ENCODE peak calls at places on chromosomes 6 and 20, in four cellular contexts. K, S, Z and U are unnamed samples.

GRCh38 chr20:58452667-58453255 is 62.4 kb downstream of the APCDD1L start:
- DNase-seq in K (no peak), S (no peak), Z (no peak), U (no peak)

GRCh38 chr20:53141651-53142050 is 169.5 kb downstream of the TSHZ2 start:
- DNase-seq in K (no peak), S (no peak), Z (no peak), U (no peak)

GRCh38 chr6:153435787-153436186 is 304.7 kb upstream of the RGS17 start:
- DNase-seq in K (no peak), S (no peak), Z (no peak), U (no peak)

GRCh38 chr6:9140181-9140580 is 704.8 kb upstream of the SLC35B3 start:
- DNase-seq in K (no peak), S (no peak), Z (no peak), U (no peak)

GRCh38 chr20:46255440-46256104 is 52.7 kb downstream of the CDH22 start:
- DNase-seq in K (no peak), S (peak; percentile 69), Z (peak; percentile 81), U (no peak)

GRCh38 chr6:92748131-92748530 is 671.2 kb downstream of the EPHA7 start:
- DNase-seq in K (no peak), S (no peak), Z (no peak), U (no peak)

GRCh38 chr6:63475707-63476106 is 96.6 kb upstream of the LOC128125822 start:
- DNase-seq in K (no peak), S (no peak), Z (no peak), U (no peak)

GRCh38 chr20:316316-317068 is 8.9 kb upstream of the SOX12 start:
- DNase-seq in K (no peak), S (no peak), Z (peak; percentile 10), U (no peak)

GRCh38 chr20:46558511-46558959 is 8.1 kb upstream of the OCSTAMP start:
- DNase-seq in K (peak; percentile 59), S (no peak), Z (no peak), U (no peak)

GRCh38 chr20:33570743-33571142 is 80.8 kb downstream of the CBFA2T2 start:
- DNase-seq in K (no peak), S (no peak), Z (no peak), U (no peak)

GRCh38 chr20:54043044-54043967 is 27.1 kb downstream of the BCAS1 start:
- DNase-seq in K (no peak), S (no peak), Z (no peak), U (no peak)

GRCh38 chr6:50589751-50590470 is 123.4 kb upstream of the TFAP2D start:
- DNase-seq in K (no peak), S (no peak), Z (no peak), U (no peak)

GRCh38 chr6:44530910-44531234 is 143.4 kb downstream of the CDC5L start:
- DNase-seq in K (no peak), S (no peak), Z (no peak), U (no peak)

GRCh38 chr6:42166444-42167141 is 6.6 kb upstream of the GUCA1A start:
- DNase-seq in K (peak; percentile 64), S (peak; percentile 63), Z (no peak), U (peak; percentile 54)

GRCh38 chr6:24614048-24614420 is 32.0 kb downstream of the KIAA0319 start:
- DNase-seq in K (no peak), S (no peak), Z (no peak), U (no peak)

GRCh38 chr6:139154885-139155547 is 20.1 kb downstream of the HECA start:
- DNase-seq in K (no peak), S (no peak), Z (no peak), U (no peak)

GRCh38 chr20:52179331-52180166 is 12.0 kb downstream of the ZFP64 start:
- DNase-seq in K (no peak), S (no peak), Z (no peak), U (no peak)

GRCh38 chr6:113894712-113895674 is 37.8 kb downstream of the MARCKS start:
- DNase-seq in K (no peak), S (no peak), Z (no peak), U (no peak)

GRCh38 chr20:41483553-41483930 is 116.9 kb upstream of the EMILIN3 start:
- DNase-seq in K (no peak), S (no peak), Z (no peak), U (no peak)

GRCh38 chr20:11740975-11741374 is 176.7 kb upstream of the BTBD3 start:
- DNase-seq in K (no peak), S (no peak), Z (no peak), U (no peak)

GRCh38 chr6:41371992-41372525 is 36.7 kb downstream of the NCR2 start:
- DNase-seq in K (no peak), S (no peak), Z (no peak), U (no peak)

GRCh38 chr20:49415005-49415663 is 67.3 kb downstream of the KCNB1 start:
- DNase-seq in K (no peak), S (no peak), Z (no peak), U (no peak)

GRCh38 chr6:18215436-18215835 is 48.9 kb downstream of the DEK start:
- DNase-seq in K (no peak), S (no peak), Z (no peak), U (no peak)

GRCh38 chr6:99951016-99951805 is 42.8 kb downstream of the MCHR2 start:
- DNase-seq in K (no peak), S (no peak), Z (no peak), U (no peak)

GRCh38 chr6:31114540-31114876 is at the start of gene PSORS1C1:
- DNase-seq in K (peak; percentile 90), S (peak; percentile 90), Z (peak; percentile 63), U (no peak)

GRCh38 chr6:53837875-53838806 is 43.3 kb downstream of the LRRC1 start:
- DNase-seq in K (no peak), S (no peak), Z (no peak), U (no peak)

GRCh38 chr20:8876381-8876780 is 192.5 kb upstream of the PLCB4 start:
- DNase-seq in K (no peak), S (no peak), Z (no peak), U (no peak)
- H3K9me3 ChIP-seq in K (no peaks in the 10 kb centered on the region), S (no peaks in the 10 kb centered on the region), Z (no peaks in the 10 kb centered on the region), U (no peaks in the 10 kb centered on the region)

GRCh38 chr6:118571121-118571520 is 23.0 kb downstream of the PLN start:
- DNase-seq in K (no peak), S (no peak), Z (no peak), U (no peak)

GRCh38 chr6:118569498-118569897 is 21.4 kb downstream of the PLN start:
- DNase-seq in K (no peak), S (no peak), Z (no peak), U (no peak)

GRCh38 chr6:118577972-118578371 is 29.9 kb downstream of the PLN start:
- DNase-seq in K (no peak), S (no peak), Z (no peak), U (no peak)

GRCh38 chr6:118578617-118579016 is 30.5 kb downstream of the PLN start:
- DNase-seq in K (no peak), S (no peak), Z (no peak), U (no peak)

GRCh38 chr6:118574051-118574865 is 26.2 kb downstream of the PLN start:
- DNase-seq in K (no peak), S (no peak), Z (no peak), U (no peak)
- H3K9me3 ChIP-seq in K (no peaks in the 10 kb centered on the region), S (peaks cover 14% of the 10 kb centered on the region), Z (peaks cover 68% of the 10 kb centered on the region), U (peaks cover 31% of the 10 kb centered on the region)

GRCh38 chr20:55251170-55251569 is 754.1 kb downstream of the CBLN4 start:
- DNase-seq in K (no peak), S (no peak), Z (no peak), U (no peak)
- H3K9me3 ChIP-seq in K (no peaks in the 10 kb centered on the region), S (peaks cover 26% of the 10 kb centered on the region), Z (no peaks in the 10 kb centered on the region), U (no peaks in the 10 kb centered on the region)

GRCh38 chr6:146827216-146827928 is 228.6 kb downstream of the ADGB start:
- DNase-seq in K (no peak), S (no peak), Z (no peak), U (no peak)

GRCh38 chr6:146833157-146833556 is 234.4 kb downstream of the ADGB start:
- DNase-seq in K (no peak), S (no peak), Z (no peak), U (no peak)

DNA sequence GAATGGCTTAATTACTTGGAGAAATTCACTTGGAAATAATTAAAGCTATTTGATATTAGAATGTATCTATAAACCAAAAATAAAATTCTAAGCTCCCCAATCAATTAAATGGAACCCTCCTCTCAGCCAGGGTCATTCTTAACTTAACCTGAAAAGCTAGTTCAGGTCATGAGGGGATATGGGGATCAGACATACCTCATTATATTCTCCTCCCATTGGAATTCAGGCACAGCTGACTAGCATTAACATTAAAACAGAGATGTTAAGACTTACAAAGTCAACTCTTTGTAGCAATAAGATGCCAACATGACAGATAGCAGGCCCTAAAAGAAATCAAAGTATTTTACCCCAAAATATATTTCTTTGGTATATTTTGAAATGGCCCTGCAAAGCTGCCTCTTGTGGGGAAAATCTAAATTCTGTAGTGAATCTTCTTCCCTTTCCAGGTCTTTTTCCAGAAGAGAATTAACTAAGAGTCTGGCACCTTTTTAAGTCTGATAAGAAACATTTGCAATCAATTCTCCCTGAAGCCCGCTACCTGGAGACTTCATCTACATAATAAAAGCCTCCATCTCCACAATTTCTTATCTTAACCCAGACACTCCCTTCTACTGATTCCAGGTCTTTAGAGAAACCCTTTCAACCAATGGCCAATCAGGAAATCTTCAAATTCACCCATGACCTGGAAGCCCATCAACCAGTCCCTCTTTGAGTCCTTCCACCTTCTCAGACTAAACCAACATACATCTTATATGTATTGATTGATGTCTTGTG is 231.2 kb downstream of the ADGB start:
- DNase-seq in K (no peak), S (no peak), Z (no peak), U (no peak)
- H3K9me3 ChIP-seq in K (no peaks in the 10 kb centered on the region), S (no peaks in the 10 kb centered on the region), Z (no peaks in the 10 kb centered on the region), U (no peaks in the 10 kb centered on the region)

DNA sequence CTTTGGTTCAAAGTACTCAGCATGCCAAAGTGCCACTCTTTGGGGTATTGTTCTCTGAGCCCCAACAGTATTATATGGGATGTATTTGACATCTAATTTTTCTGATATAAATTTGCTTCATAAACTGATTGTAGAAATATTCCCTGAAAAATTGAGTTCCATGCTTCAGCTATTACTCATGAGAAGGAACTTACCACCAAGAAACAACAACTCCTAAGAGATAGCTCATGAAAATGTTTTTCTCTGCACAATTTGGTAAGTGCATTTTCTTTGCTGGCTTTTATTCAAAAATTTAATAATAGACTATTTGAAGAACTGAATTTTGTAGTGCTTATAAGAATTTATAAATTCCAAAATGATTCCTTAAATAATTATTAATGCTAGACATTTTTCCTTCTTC is 12.8 kb upstream of the TPD52L1 start:
- DNase-seq in K (no peak), S (no peak), Z (no peak), U (no peak)
- H3K9me3 ChIP-seq in K (no peaks in the 10 kb centered on the region), S (no peaks in the 10 kb centered on the region), Z (no peaks in the 10 kb centered on the region), U (no peaks in the 10 kb centered on the region)

GRCh38 chr6:4788482-4788881 is 12.3 kb downstream of the CDYL start:
- DNase-seq in K (no peak), S (no peak), Z (no peak), U (no peak)
- H3K9me3 ChIP-seq in K (no peaks in the 10 kb centered on the region), S (no peaks in the 10 kb centered on the region), Z (no peaks in the 10 kb centered on the region), U (no peaks in the 10 kb centered on the region)